ENCODE peak calls at places on chromosomes 1 and 21, in four cellular contexts. S is OCI-LY7, C is transverse colon, Q is body of pancreas. T is an unnamed sample. For H3K4me1, the result is how much of the 10 kb centered on the place peaks cover.

GRCh38 chr1:31849653-31850052 is 33.8 kb upstream of the SPOCD1 start:
- DNase-seq in S (no peak), C (no peak), Q (no peak), T (no peak)

GRCh38 chr1:233440952-233441401 is 113.5 kb downstream of the MAP3K21 start:
- DNase-seq in S (peak), C (no peak), Q (peak), T (peak)

GRCh38 chr1:1122981-1123480 is 7.1 kb upstream of the C1orf159 start:
- DNase-seq in S (no peak), C (peak), Q (no peak), T (no peak)

GRCh38 chr1:48882020-48882419 is 105.3 kb upstream of the BEND5 start:
- DNase-seq in S (no peak), C (no peak), Q (no peak), T (no peak)

GRCh38 chr1:231959225-231959884 is 332.8 kb downstream of the DISC1 start:
- DNase-seq in S (no peak), C (no peak), Q (no peak), T (no peak)

GRCh38 chr1:84300991-84301758 is at the start of gene SAMD13:
- DNase-seq in S (peak), C (peak), Q (peak), T (no peak)

GRCh38 chr1:6099787-6100765 is 54.4 kb downstream of the KCNAB2 start:
- DNase-seq in S (peak), C (no peak), Q (no peak), T (no peak)

GRCh38 chr1:197970771-197971170 is 53.6 kb downstream of the LHX9 start:
- DNase-seq in S (no peak), C (no peak), Q (no peak), T (no peak)

GRCh38 chr1:33784876-33785275 is 79.0 kb upstream of the HMGB4 start:
- DNase-seq in S (no peak), C (no peak), Q (no peak), T (no peak)

GRCh38 chr1:30748699-30749401 is 8.7 kb downstream of the LAPTM5 start:
- DNase-seq in S (no peak), C (no peak), Q (no peak), T (no peak)

GRCh38 chr1:59516881-59517280 is 220.0 kb downstream of the FGGY start:
- DNase-seq in S (no peak), C (no peak), Q (peak), T (no peak)

GRCh38 chr1:43560286-43560685 is 29.6 kb downstream of the PTPRF start:
- DNase-seq in S (no peak), C (no peak), Q (no peak), T (no peak)

GRCh38 chr1:70222716-70223235 is 1.6 kb downstream of the SRSF11 start:
- DNase-seq in S (no peak), C (no peak), Q (no peak), T (no peak)

GRCh38 chr1:29460211-29460610 is 223.9 kb downstream of the PTPRU start:
- DNase-seq in S (no peak), C (no peak), Q (no peak), T (no peak)

GRCh38 chr1:22536506-22536905 is 26.8 kb upstream of the EPHA8 start:
- DNase-seq in S (no peak), C (no peak), Q (no peak), T (no peak)

GRCh38 chr1:28296401-28297220 is 32.2 kb upstream of the MED18 start:
- DNase-seq in S (no peak), C (peak), Q (peak), T (peak)

DNA sequence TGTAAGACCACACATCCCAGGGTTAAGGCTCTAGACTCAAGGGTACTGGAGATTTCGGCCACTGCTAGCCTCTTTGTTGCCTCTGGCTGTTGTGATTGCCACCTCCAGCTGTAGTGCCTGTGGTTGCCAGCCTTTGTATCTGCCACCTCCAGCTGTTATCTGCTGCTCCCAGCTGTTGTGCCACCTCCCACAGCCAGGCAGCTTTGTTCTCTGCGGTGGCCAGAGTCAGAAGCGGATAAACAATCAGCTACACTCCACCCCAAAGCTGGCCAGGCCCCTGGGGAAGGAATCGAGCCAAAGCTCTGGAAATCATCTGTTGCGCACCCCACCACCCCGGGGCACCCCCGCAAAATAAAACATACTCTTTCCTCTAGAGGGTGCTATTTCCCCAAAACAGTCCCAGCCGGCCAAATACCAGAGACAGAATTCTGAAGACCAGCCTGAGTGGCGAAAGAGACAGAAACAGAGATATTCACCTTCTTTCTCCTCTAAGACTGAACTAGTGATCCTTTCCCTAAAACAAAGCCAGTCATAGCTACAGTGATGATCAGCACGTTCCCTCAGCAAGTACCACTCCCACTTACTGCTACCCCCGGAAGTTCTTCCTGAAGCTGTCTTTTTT is 14.8 kb upstream of the PIGM start:
- DNase-seq in S (peak), C (peak), Q (peak), T (no peak)
- H3K4me3 ChIP-seq in S (peak), C (no peak), Q (no peak), T (no peak)

GRCh38 chr1:202692959-202693555 is 17.2 kb downstream of the SYT2 start:
- DNase-seq in S (peak), C (peak), Q (peak), T (peak)
- TF ChIP-seq CTCF in S (peak), C (peak), Q (no peak), T (peak)

GRCh38 chr1:39152923-39153322 is 51.6 kb upstream of the MACF1 start:
- DNase-seq in S (no peak), C (no peak), Q (no peak), T (no peak)

GRCh38 chr1:39151267-39151666 is 53.2 kb upstream of the MACF1 start:
- DNase-seq in S (no peak), C (no peak), Q (no peak), T (no peak)

GRCh38 chr1:39154553-39155361 is 49.7 kb upstream of the MACF1 start:
- DNase-seq in S (no peak), C (peak), Q (peak), T (no peak)

GRCh38 chr1:39150779-39151178 is 53.7 kb upstream of the MACF1 start:
- DNase-seq in S (no peak), C (no peak), Q (no peak), T (no peak)

GRCh38 chr1:39153684-39154083 is 50.8 kb upstream of the MACF1 start:
- DNase-seq in S (no peak), C (no peak), Q (no peak), T (no peak)
- H3K4me1 ChIP-seq in S (under half), C (half or more), Q (half or more), T (under half)

GRCh38 chr1:61101461-61102440 is 19.4 kb downstream of the NFIA start:
- DNase-seq in S (no peak), C (no peak), Q (no peak), T (no peak)
- H3K4me3 ChIP-seq in S (no peak), C (no peak), Q (no peak), T (no peak)

DNA sequence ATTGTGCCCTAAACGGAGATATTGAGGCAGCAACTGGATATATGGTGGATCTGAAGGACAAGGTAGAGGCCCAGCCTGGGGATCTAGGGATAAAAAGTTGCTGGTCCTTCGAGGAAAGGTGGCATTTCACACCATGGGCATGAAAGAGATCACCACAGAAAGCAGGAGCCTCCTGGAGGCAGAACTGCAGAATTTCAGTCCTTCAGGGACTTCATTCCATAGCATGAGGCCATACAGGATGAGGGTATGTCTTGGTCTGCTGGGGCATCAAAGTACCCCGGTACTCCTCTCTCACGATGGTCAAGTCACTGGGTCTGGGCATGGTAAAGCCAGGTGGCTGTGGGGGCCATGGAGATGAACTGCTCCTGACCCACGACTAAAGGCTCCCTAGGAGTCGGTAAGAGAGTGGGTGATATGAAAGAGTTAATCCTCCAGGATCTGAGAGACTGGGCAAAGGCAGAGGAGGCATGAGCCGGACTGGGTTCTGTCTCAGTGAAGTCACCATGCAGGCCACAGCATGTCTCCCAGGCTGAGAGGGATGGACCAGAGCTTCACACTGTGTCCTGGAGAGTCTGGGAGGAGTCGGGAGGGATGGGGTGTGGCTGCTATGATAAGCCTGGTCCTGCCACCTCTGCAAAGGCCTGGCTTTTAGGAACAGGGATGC is 5.8 kb upstream of the SPRR5 start:
- DNase-seq in S (no peak), C (no peak), Q (no peak), T (no peak)
- TF ChIP-seq CTCF in S (no peak), C (no peak), Q (no peak), T (peak)

GRCh38 chr1:155126494-155127104 is 1.1 kb upstream of the EFNA1 start:
- DNase-seq in S (no peak), C (peak), Q (peak), T (peak)
- H3K4me1 ChIP-seq in S (under half), C (half or more), Q (half or more), T (half or more)

GRCh38 chr21:33374874-33375644 is 28.2 kb upstream of the IFNGR2 start:
- DNase-seq in S (peak), C (no peak), Q (no peak), T (no peak)
- H3K4me3 ChIP-seq in S (peak), C (no peak), Q (no peak), T (no peak)

DNA sequence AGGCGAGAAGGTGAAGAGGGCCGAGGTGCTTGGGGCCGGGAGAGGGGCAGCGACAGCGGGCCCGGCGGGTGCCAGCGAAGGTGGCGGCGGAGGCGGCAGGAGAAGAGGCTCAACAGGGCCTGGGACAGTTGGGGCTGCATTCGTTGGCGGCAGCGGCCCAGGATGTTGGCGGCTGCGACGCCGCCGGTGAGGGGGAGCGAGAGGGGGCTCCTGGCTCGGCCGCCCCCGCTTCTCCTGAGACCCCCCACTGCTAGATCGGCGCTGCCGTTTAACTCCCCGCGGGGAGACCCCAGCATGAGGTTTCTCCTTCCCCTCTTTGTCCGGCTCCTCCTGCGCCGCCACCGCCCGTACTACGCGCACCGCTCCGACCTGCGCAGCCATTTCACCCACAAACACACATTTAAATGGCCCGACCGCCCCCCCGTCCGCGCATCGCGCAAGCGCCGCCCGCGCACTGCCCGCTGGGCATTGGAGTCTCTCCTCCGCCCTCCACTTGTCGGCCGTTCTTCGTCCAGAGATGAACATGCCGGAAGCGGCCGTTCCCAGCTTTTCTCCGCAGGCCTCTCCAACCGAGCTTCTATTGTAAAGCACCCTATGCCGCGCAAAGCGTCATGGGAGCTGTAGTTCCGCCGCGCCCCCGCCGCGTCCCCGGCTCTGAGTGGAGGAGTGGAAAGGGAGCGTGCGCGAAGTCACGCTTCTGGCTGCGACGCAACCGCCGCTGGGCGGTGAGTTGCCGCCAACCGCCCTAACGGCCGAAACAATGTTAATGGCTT is at the start of gene RSBN1:
- DNase-seq in S (peak), C (peak), Q (peak), T (peak)
- TF ChIP-seq CTCF in S (no peak), C (peak), Q (no peak), T (no peak)

T was measured in Caco-2.